ENCODE peak calls at places on chromosomes 16 and 17, in five cellular contexts. V is AG09309, N is dorsolateral prefrontal cortex, D is astrocyte of the spinal cord, E is epithelial cell of esophagus. H is an unnamed sample.

GRCh38 chr17:50382931-50383330 is 9.9 kb downstream of the EME1 start:
- DNase-seq in V (no peak), N (no peak), D (no peak), E (no peak), H (no peak)

GRCh38 chr17:50662632-50663225 is 28.0 kb downstream of the ABCC3 start:
- DNase-seq in V (no peak), N (no peak), D (no peak), E (no peak), H (no peak)

GRCh38 chr17:43200127-43200526 is 11.5 kb upstream of the TMEM106A start:
- DNase-seq in V (no peak), N (no peak), D (no peak), E (no peak), H (no peak)

GRCh38 chr17:62816282-62816839 is 8.2 kb upstream of the MARCHF10 start:
- DNase-seq in V (no peak), N (no peak), D (no peak), E (no peak), H (no peak)

GRCh38 chr17:79023180-79023705 is 726 bp upstream of the C1QTNF1 start:
- DNase-seq in V (no peak), N (no peak), D (no peak), E (no peak), H (no peak)

GRCh38 chr17:81037026-81037782 is 2.3 kb downstream of the BAIAP2 start:
- DNase-seq in V (no peak), N (peak; percentile 66), D (no peak), E (peak; percentile 91), H (no peak)

GRCh38 chr16:23072769-23073549 is 76.3 kb downstream of the USP31 start:
- DNase-seq in V (no peak), N (no peak), D (peak; percentile 80), E (peak; percentile 96), H (no peak)

GRCh38 chr16:49127103-49127502 is 154.5 kb downstream of the CBLN1 start:
- DNase-seq in V (no peak), N (no peak), D (no peak), E (peak; percentile 46), H (no peak)

GRCh38 chr16:10938844-10939648 is 3.2 kb downstream of the DEXI start:
- DNase-seq in V (no peak), N (no peak), D (no peak), E (no peak), H (no peak)

GRCh38 chr17:36755586-36755985 is 154.2 kb downstream of the MRM1 start:
- DNase-seq in V (no peak), N (peak; percentile 14), D (no peak), E (peak; percentile 49), H (no peak)

GRCh38 chr16:55123652-55124051 is 193.0 kb downstream of the IRX5 start:
- DNase-seq in V (no peak), N (no peak), D (no peak), E (no peak), H (no peak)

GRCh38 chr16:55115506-55115905 is 184.8 kb downstream of the IRX5 start:
- DNase-seq in V (no peak), N (no peak), D (no peak), E (no peak), H (no peak)

GRCh38 chr16:55118701-55119260 is 188.1 kb downstream of the IRX5 start:
- DNase-seq in V (no peak), N (no peak), D (no peak), E (no peak), H (no peak)

GRCh38 chr16:55116165-55116894 is 185.7 kb downstream of the IRX5 start:
- DNase-seq in V (peak; percentile 98), N (no peak), D (peak; percentile 5), E (peak; percentile 2), H (peak; percentile 79)

DNA sequence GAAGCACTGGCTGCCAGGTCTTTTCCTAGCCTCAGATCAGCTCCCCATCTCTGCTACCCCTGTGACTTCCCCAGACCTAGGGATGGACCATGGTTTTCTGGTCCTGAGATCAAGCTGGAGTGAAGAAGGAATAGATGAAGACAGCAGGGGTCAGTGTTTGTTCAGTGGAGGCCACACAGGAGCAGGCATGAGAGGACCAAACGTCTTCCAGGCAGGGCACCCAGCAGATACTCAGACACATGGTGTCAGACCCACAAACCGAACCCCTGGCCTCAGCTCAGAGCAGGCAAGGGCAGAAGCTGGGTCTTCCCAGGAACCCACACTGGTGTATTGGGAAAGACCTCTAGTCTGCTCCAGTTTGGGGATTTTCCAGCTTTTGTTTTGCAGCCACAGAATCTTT is 189.7 kb downstream of the IRX5 start:
- DNase-seq in V (peak; percentile 52), N (no peak), D (no peak), E (no peak), H (no peak)
- TF ChIP-seq CTCF in V (peak; percentile 54), N (no peak), D (no peak), E (no peak), H (no peak)

DNA sequence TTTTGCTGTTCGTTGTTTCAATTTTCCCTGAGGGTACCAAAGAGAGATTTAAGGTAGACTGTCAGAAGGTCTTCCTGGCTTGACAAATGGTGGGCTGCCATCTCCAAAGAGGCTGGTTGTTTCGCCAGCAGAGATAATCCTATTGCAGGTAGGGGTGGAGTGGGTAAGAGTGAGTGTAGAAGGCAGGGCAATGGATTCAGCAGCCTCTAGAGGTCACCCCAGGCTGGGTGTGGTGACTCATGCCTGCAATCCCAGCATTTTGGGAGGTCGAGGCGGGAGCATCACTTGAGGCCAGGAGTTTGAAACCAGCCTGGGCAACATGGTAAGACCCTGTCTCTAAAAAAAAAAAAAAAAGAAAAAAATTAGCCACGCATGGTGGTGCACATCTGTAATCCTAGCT is 34.6 kb downstream of the DCAKD start:
- DNase-seq in V (no peak), N (no peak), D (no peak), E (peak; percentile 56), H (no peak)
- TF ChIP-seq CTCF in V (peak; percentile 28), N (no peak), D (peak; percentile 39), E (peak; percentile 48), H (peak; percentile 33)

GRCh38 chr17:31841850-31842415 is 17.1 kb downstream of the COPRS start:
- DNase-seq in V (no peak), N (no peak), D (no peak), E (no peak), H (no peak)

GRCh38 chr17:31843382-31843780 is 15.7 kb downstream of the COPRS start:
- DNase-seq in V (no peak), N (no peak), D (peak; percentile 33), E (no peak), H (no peak)

GRCh38 chr17:31838641-31839225 is 20.3 kb downstream of the COPRS start:
- DNase-seq in V (no peak), N (no peak), D (peak; percentile 15), E (no peak), H (no peak)

GRCh38 chr17:31842416-31843381 is 16.3 kb downstream of the COPRS start:
- DNase-seq in V (no peak), N (peak; percentile 85), D (peak; percentile 75), E (peak; percentile 59), H (no peak)
- TF ChIP-seq CTCF in V (peak; percentile 97), N (peak; percentile 91), D (peak; percentile 94), E (peak; percentile 95), H (peak; percentile 91)

GRCh38 chr17:28226563-28226962 is 92.4 kb upstream of the TMEM97 start:
- DNase-seq in V (no peak), N (no peak), D (no peak), E (no peak), H (no peak)

GRCh38 chr17:28230011-28230410 is 89.0 kb upstream of the TMEM97 start:
- DNase-seq in V (no peak), N (no peak), D (no peak), E (no peak), H (no peak)

GRCh38 chr17:28227278-28228108 is 91.5 kb upstream of the TMEM97 start:
- DNase-seq in V (no peak), N (peak; percentile 13), D (peak; percentile 37), E (peak; percentile 83), H (no peak)

GRCh38 chr17:28228986-28229729 is 89.8 kb upstream of the TMEM97 start:
- DNase-seq in V (no peak), N (no peak), D (no peak), E (no peak), H (no peak)

GRCh38 chr17:28228109-28228840 is 90.7 kb upstream of the TMEM97 start:
- DNase-seq in V (no peak), N (no peak), D (no peak), E (peak; percentile 19), H (no peak)
- TF ChIP-seq CTCF in V (peak; percentile 28), N (no peak), D (peak; percentile 17), E (peak; percentile 48), H (peak; percentile 24)

DNA sequence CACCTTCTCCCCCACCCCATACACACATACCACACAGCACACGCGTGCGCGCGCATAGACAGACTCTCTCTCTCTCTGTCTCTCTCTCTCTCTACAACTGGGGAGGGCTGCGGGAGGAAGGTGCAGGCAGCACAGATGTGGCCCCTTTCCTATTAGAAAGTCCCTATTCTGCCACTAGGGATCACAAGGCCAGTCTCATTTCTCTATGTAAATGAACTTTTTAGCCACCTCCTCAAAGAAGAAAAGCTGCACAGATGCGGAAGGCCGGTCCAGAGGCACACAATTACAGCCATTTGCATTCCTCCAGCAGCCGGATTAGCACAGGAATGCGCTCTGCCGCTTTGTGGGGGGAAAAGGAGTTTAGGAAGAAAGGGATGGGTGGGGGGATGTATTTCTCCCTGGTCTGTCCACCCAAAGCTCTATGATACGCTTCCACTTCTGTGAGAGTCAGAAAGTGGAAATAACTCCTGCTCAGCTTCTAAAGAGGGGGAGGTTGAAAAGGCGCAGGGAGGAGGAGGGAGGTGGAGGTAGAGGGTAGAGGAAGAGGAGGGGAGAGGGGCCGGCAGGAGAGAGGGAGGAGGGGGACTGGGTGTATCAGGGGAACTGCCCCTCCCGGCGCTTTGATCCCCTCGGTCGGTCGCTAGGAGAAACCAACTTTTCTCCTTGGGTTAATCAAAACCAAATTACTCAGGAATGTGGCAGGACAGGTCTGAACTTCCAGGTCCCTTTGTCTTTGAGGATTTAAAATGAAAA is 11.7 kb downstream of the ZFHX3 start:
- DNase-seq in V (no peak), N (no peak), D (no peak), E (no peak), H (no peak)
- TF ChIP-seq CTCF in V (no peak), N (no peak), D (no peak), E (no peak), H (no peak)

GRCh38 chr17:17888821-17889220 is 52.0 kb upstream of the SREBF1 start:
- DNase-seq in V (no peak), N (no peak), D (no peak), E (no peak), H (no peak)
- TF ChIP-seq CTCF in V (peak; percentile 18), N (no peak), D (peak; percentile 20), E (no peak), H (no peak)

DNA sequence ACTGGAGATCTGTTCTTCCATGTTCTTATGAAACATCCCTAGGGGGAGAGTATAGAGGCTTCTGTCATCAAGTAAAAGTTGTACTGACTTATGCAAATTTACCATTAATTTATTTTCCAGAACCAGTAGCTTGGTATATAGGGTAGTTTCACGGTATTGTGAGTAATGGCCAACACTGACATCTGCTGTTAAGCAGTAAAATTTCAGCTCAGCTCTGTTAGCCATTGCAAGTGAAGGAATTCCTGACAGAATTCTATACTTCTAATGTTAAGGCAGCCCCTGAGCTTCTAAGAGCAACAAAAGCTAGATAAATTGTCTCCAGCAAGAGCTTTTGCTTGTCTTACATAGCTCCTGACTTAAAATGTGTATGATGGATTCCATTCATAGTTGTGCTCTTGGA is 613.5 kb upstream of the C16orf82 start:
- DNase-seq in V (no peak), N (no peak), D (no peak), E (no peak), H (no peak)
- TF ChIP-seq CTCF in V (no peak), N (no peak), D (no peak), E (no peak), H (no peak)